ENCODE peak calls at places on chromosome 19, in seven cellular contexts. One of them, this sample, is unnamed.

GRCh38 chr19:33467851-33468250 is 53.7 kb downstream of the PEPD start:
- DNase-seq in fibroblast of lung: no peak
- DNase-seq in heart right ventricle: no peak
- DNase-seq in choroid plexus epithelial cell: no peak
- DNase-seq in naive thymus-derived CD4-positive, alpha-beta T cell: no peak
- DNase-seq in RPMI7951: no peak
- DNase-seq in stimulated activated CD8-positive, alpha-beta memory T cell treated with anti-CD3 and anti-CD28 coated beads, Interleukin-7, amount 100 ng/mL, for 1 hour: no peak
- DNase-seq in this sample: no peak

GRCh38 chr19:41641879-41642485 is 15.1 kb upstream of the CEACAM4 start:
- DNase-seq in fibroblast of lung: peak
- DNase-seq in heart right ventricle: peak
- DNase-seq in choroid plexus epithelial cell: peak
- DNase-seq in naive thymus-derived CD4-positive, alpha-beta T cell: peak
- DNase-seq in RPMI7951: peak
- DNase-seq in stimulated activated CD8-positive, alpha-beta memory T cell treated with anti-CD3 and anti-CD28 coated beads, Interleukin-7, amount 100 ng/mL, for 1 hour: peak
- DNase-seq in this sample: peak

GRCh38 chr19:13053761-13054604 is 48.7 kb downstream of the LYL1 start:
- DNase-seq in fibroblast of lung: peak
- DNase-seq in heart right ventricle: peak
- DNase-seq in choroid plexus epithelial cell: peak
- DNase-seq in naive thymus-derived CD4-positive, alpha-beta T cell: no peak
- DNase-seq in RPMI7951: peak
- DNase-seq in stimulated activated CD8-positive, alpha-beta memory T cell treated with anti-CD3 and anti-CD28 coated beads, Interleukin-7, amount 100 ng/mL, for 1 hour: no peak
- DNase-seq in this sample: peak

GRCh38 chr19:38735257-38735686 is 9.0 kb downstream of the CAPN12 start:
- DNase-seq in fibroblast of lung: no peak
- DNase-seq in heart right ventricle: peak
- DNase-seq in choroid plexus epithelial cell: no peak
- DNase-seq in naive thymus-derived CD4-positive, alpha-beta T cell: peak
- DNase-seq in RPMI7951: no peak
- DNase-seq in stimulated activated CD8-positive, alpha-beta memory T cell treated with anti-CD3 and anti-CD28 coated beads, Interleukin-7, amount 100 ng/mL, for 1 hour: no peak
- DNase-seq in this sample: no peak

GRCh38 chr19:33532859-33533455 is 11.4 kb upstream of the PEPD start:
- DNase-seq in fibroblast of lung: no peak
- DNase-seq in heart right ventricle: no peak
- DNase-seq in choroid plexus epithelial cell: no peak
- DNase-seq in naive thymus-derived CD4-positive, alpha-beta T cell: no peak
- DNase-seq in RPMI7951: no peak
- DNase-seq in stimulated activated CD8-positive, alpha-beta memory T cell treated with anti-CD3 and anti-CD28 coated beads, Interleukin-7, amount 100 ng/mL, for 1 hour: no peak
- DNase-seq in this sample: no peak

GRCh38 chr19:46603752-46604241 is 2.7 kb downstream of the CALM3 start:
- DNase-seq in fibroblast of lung: no peak
- DNase-seq in heart right ventricle: no peak
- DNase-seq in choroid plexus epithelial cell: no peak
- DNase-seq in naive thymus-derived CD4-positive, alpha-beta T cell: no peak
- DNase-seq in RPMI7951: no peak
- DNase-seq in stimulated activated CD8-positive, alpha-beta memory T cell treated with anti-CD3 and anti-CD28 coated beads, Interleukin-7, amount 100 ng/mL, for 1 hour: no peak
- DNase-seq in this sample: no peak

GRCh38 chr19:48258350-48258749 is 2.6 kb upstream of the CARD8 start:
- DNase-seq in fibroblast of lung: no peak
- DNase-seq in heart right ventricle: no peak
- DNase-seq in choroid plexus epithelial cell: no peak
- DNase-seq in naive thymus-derived CD4-positive, alpha-beta T cell: peak
- DNase-seq in RPMI7951: no peak
- DNase-seq in stimulated activated CD8-positive, alpha-beta memory T cell treated with anti-CD3 and anti-CD28 coated beads, Interleukin-7, amount 100 ng/mL, for 1 hour: no peak
- DNase-seq in this sample: peak

GRCh38 chr19:30685601-30686000 is 313.4 kb downstream of the ZNF536 start:
- DNase-seq in fibroblast of lung: no peak
- DNase-seq in heart right ventricle: no peak
- DNase-seq in choroid plexus epithelial cell: no peak
- DNase-seq in naive thymus-derived CD4-positive, alpha-beta T cell: no peak
- DNase-seq in RPMI7951: no peak
- DNase-seq in stimulated activated CD8-positive, alpha-beta memory T cell treated with anti-CD3 and anti-CD28 coated beads, Interleukin-7, amount 100 ng/mL, for 1 hour: no peak
- DNase-seq in this sample: no peak

GRCh38 chr19:58218899-58219298 is 9.8 kb upstream of the ZNF544 start:
- DNase-seq in fibroblast of lung: peak
- DNase-seq in heart right ventricle: no peak
- DNase-seq in choroid plexus epithelial cell: peak
- DNase-seq in naive thymus-derived CD4-positive, alpha-beta T cell: no peak
- DNase-seq in RPMI7951: peak
- DNase-seq in stimulated activated CD8-positive, alpha-beta memory T cell treated with anti-CD3 and anti-CD28 coated beads, Interleukin-7, amount 100 ng/mL, for 1 hour: no peak
- DNase-seq in this sample: peak

GRCh38 chr19:38665219-38665931 is 17.9 kb downstream of the ACTN4 start:
- DNase-seq in fibroblast of lung: no peak
- DNase-seq in heart right ventricle: no peak
- DNase-seq in choroid plexus epithelial cell: no peak
- DNase-seq in naive thymus-derived CD4-positive, alpha-beta T cell: no peak
- DNase-seq in RPMI7951: no peak
- DNase-seq in stimulated activated CD8-positive, alpha-beta memory T cell treated with anti-CD3 and anti-CD28 coated beads, Interleukin-7, amount 100 ng/mL, for 1 hour: no peak
- DNase-seq in this sample: no peak

GRCh38 chr19:44575116-44575700 is 38.2 kb upstream of the IGSF23 start:
- DNase-seq in fibroblast of lung: no peak
- DNase-seq in heart right ventricle: no peak
- DNase-seq in choroid plexus epithelial cell: no peak
- DNase-seq in naive thymus-derived CD4-positive, alpha-beta T cell: no peak
- DNase-seq in RPMI7951: peak
- DNase-seq in stimulated activated CD8-positive, alpha-beta memory T cell treated with anti-CD3 and anti-CD28 coated beads, Interleukin-7, amount 100 ng/mL, for 1 hour: no peak
- DNase-seq in this sample: no peak

GRCh38 chr19:6273701-6274601 is 5.8 kb downstream of the MLLT1 start:
- DNase-seq in fibroblast of lung: peak
- DNase-seq in heart right ventricle: peak
- DNase-seq in choroid plexus epithelial cell: peak
- DNase-seq in naive thymus-derived CD4-positive, alpha-beta T cell: no peak
- DNase-seq in RPMI7951: peak
- DNase-seq in stimulated activated CD8-positive, alpha-beta memory T cell treated with anti-CD3 and anti-CD28 coated beads, Interleukin-7, amount 100 ng/mL, for 1 hour: no peak
- DNase-seq in this sample: peak

GRCh38 chr19:42528354-42529247 is at the start of gene CEACAM1:
- DNase-seq in fibroblast of lung: no peak
- DNase-seq in heart right ventricle: peak
- DNase-seq in choroid plexus epithelial cell: peak
- DNase-seq in naive thymus-derived CD4-positive, alpha-beta T cell: peak
- DNase-seq in RPMI7951: no peak
- DNase-seq in stimulated activated CD8-positive, alpha-beta memory T cell treated with anti-CD3 and anti-CD28 coated beads, Interleukin-7, amount 100 ng/mL, for 1 hour: peak
- DNase-seq in this sample: peak

GRCh38 chr19:33186835-33187540 is 7.1 kb upstream of the LRP3 start:
- DNase-seq in fibroblast of lung: no peak
- DNase-seq in heart right ventricle: no peak
- DNase-seq in choroid plexus epithelial cell: no peak
- DNase-seq in naive thymus-derived CD4-positive, alpha-beta T cell: no peak
- DNase-seq in RPMI7951: no peak
- DNase-seq in stimulated activated CD8-positive, alpha-beta memory T cell treated with anti-CD3 and anti-CD28 coated beads, Interleukin-7, amount 100 ng/mL, for 1 hour: no peak
- DNase-seq in this sample: no peak

GRCh38 chr19:40806385-40807146 is 7.6 kb downstream of the EGLN2 start:
- DNase-seq in fibroblast of lung: peak
- DNase-seq in heart right ventricle: peak
- DNase-seq in choroid plexus epithelial cell: peak
- DNase-seq in naive thymus-derived CD4-positive, alpha-beta T cell: peak
- DNase-seq in RPMI7951: peak
- DNase-seq in stimulated activated CD8-positive, alpha-beta memory T cell treated with anti-CD3 and anti-CD28 coated beads, Interleukin-7, amount 100 ng/mL, for 1 hour: peak
- DNase-seq in this sample: peak

GRCh38 chr19:850221-850978 is 1.7 kb upstream of the ELANE start:
- DNase-seq in fibroblast of lung: peak
- DNase-seq in heart right ventricle: peak
- DNase-seq in choroid plexus epithelial cell: peak
- DNase-seq in naive thymus-derived CD4-positive, alpha-beta T cell: no peak
- DNase-seq in RPMI7951: peak
- DNase-seq in stimulated activated CD8-positive, alpha-beta memory T cell treated with anti-CD3 and anti-CD28 coated beads, Interleukin-7, amount 100 ng/mL, for 1 hour: no peak
- DNase-seq in this sample: no peak

GRCh38 chr19:18501832-18502231 is 20.0 kb downstream of the ELL start:
- DNase-seq in fibroblast of lung: no peak
- DNase-seq in heart right ventricle: peak
- DNase-seq in choroid plexus epithelial cell: no peak
- DNase-seq in naive thymus-derived CD4-positive, alpha-beta T cell: no peak
- DNase-seq in RPMI7951: no peak
- DNase-seq in stimulated activated CD8-positive, alpha-beta memory T cell treated with anti-CD3 and anti-CD28 coated beads, Interleukin-7, amount 100 ng/mL, for 1 hour: no peak
- DNase-seq in this sample: no peak

GRCh38 chr19:54518844-54519243 is 16.2 kb downstream of the LAIR2 start:
- DNase-seq in fibroblast of lung: no peak
- DNase-seq in heart right ventricle: peak
- DNase-seq in choroid plexus epithelial cell: no peak
- DNase-seq in naive thymus-derived CD4-positive, alpha-beta T cell: no peak
- DNase-seq in RPMI7951: peak
- DNase-seq in stimulated activated CD8-positive, alpha-beta memory T cell treated with anti-CD3 and anti-CD28 coated beads, Interleukin-7, amount 100 ng/mL, for 1 hour: no peak
- DNase-seq in this sample: peak

GRCh38 chr19:45262570-45262969 is 11.5 kb downstream of the MARK4 start:
- DNase-seq in fibroblast of lung: no peak
- DNase-seq in heart right ventricle: no peak
- DNase-seq in choroid plexus epithelial cell: no peak
- DNase-seq in naive thymus-derived CD4-positive, alpha-beta T cell: no peak
- DNase-seq in RPMI7951: no peak
- DNase-seq in stimulated activated CD8-positive, alpha-beta memory T cell treated with anti-CD3 and anti-CD28 coated beads, Interleukin-7, amount 100 ng/mL, for 1 hour: no peak
- DNase-seq in this sample: no peak

GRCh38 chr19:3617463-3617862 is 9.1 kb downstream of the CACTIN start:
- DNase-seq in fibroblast of lung: no peak
- DNase-seq in heart right ventricle: no peak
- DNase-seq in choroid plexus epithelial cell: no peak
- DNase-seq in naive thymus-derived CD4-positive, alpha-beta T cell: peak
- DNase-seq in RPMI7951: no peak
- DNase-seq in stimulated activated CD8-positive, alpha-beta memory T cell treated with anti-CD3 and anti-CD28 coated beads, Interleukin-7, amount 100 ng/mL, for 1 hour: no peak
- DNase-seq in this sample: no peak

GRCh38 chr19:6737873-6738725 is 719 bp upstream of the GPR108 start:
- DNase-seq in fibroblast of lung: peak
- DNase-seq in heart right ventricle: peak
- DNase-seq in choroid plexus epithelial cell: peak
- DNase-seq in naive thymus-derived CD4-positive, alpha-beta T cell: peak
- DNase-seq in RPMI7951: peak
- DNase-seq in stimulated activated CD8-positive, alpha-beta memory T cell treated with anti-CD3 and anti-CD28 coated beads, Interleukin-7, amount 100 ng/mL, for 1 hour: peak
- DNase-seq in this sample: peak

GRCh38 chr19:38210458-38210987 is 13.5 kb downstream of the DPF1 start:
- DNase-seq in fibroblast of lung: peak
- DNase-seq in heart right ventricle: peak
- DNase-seq in choroid plexus epithelial cell: peak
- DNase-seq in naive thymus-derived CD4-positive, alpha-beta T cell: no peak
- DNase-seq in RPMI7951: no peak
- DNase-seq in stimulated activated CD8-positive, alpha-beta memory T cell treated with anti-CD3 and anti-CD28 coated beads, Interleukin-7, amount 100 ng/mL, for 1 hour: no peak
- DNase-seq in this sample: peak

GRCh38 chr19:38740932-38741331 is 3.3 kb downstream of the CAPN12 start:
- DNase-seq in fibroblast of lung: no peak
- DNase-seq in heart right ventricle: no peak
- DNase-seq in choroid plexus epithelial cell: no peak
- DNase-seq in naive thymus-derived CD4-positive, alpha-beta T cell: no peak
- DNase-seq in RPMI7951: no peak
- DNase-seq in stimulated activated CD8-positive, alpha-beta memory T cell treated with anti-CD3 and anti-CD28 coated beads, Interleukin-7, amount 100 ng/mL, for 1 hour: no peak
- DNase-seq in this sample: no peak

GRCh38 chr19:1527650-1528309 is 3.9 kb downstream of the PLK5 start:
- DNase-seq in fibroblast of lung: no peak
- DNase-seq in heart right ventricle: no peak
- DNase-seq in choroid plexus epithelial cell: no peak
- DNase-seq in naive thymus-derived CD4-positive, alpha-beta T cell: no peak
- DNase-seq in RPMI7951: no peak
- DNase-seq in stimulated activated CD8-positive, alpha-beta memory T cell treated with anti-CD3 and anti-CD28 coated beads, Interleukin-7, amount 100 ng/mL, for 1 hour: no peak
- DNase-seq in this sample: no peak

GRCh38 chr19:50167314-50167721 is 4.2 kb upstream of the IZUMO2 start:
- DNase-seq in fibroblast of lung: no peak
- DNase-seq in heart right ventricle: no peak
- DNase-seq in choroid plexus epithelial cell: no peak
- DNase-seq in naive thymus-derived CD4-positive, alpha-beta T cell: no peak
- DNase-seq in RPMI7951: no peak
- DNase-seq in stimulated activated CD8-positive, alpha-beta memory T cell treated with anti-CD3 and anti-CD28 coated beads, Interleukin-7, amount 100 ng/mL, for 1 hour: no peak
- DNase-seq in this sample: peak

GRCh38 chr19:48554385-48555091 is 2.6 kb downstream of the SULT2B1 start:
- DNase-seq in fibroblast of lung: no peak
- DNase-seq in heart right ventricle: no peak
- DNase-seq in choroid plexus epithelial cell: no peak
- DNase-seq in naive thymus-derived CD4-positive, alpha-beta T cell: no peak
- DNase-seq in RPMI7951: peak
- DNase-seq in stimulated activated CD8-positive, alpha-beta memory T cell treated with anti-CD3 and anti-CD28 coated beads, Interleukin-7, amount 100 ng/mL, for 1 hour: no peak
- DNase-seq in this sample: no peak

GRCh38 chr19:2854849-2855248 is 12.3 kb upstream of the ZNF556 start:
- DNase-seq in fibroblast of lung: no peak
- DNase-seq in heart right ventricle: no peak
- DNase-seq in choroid plexus epithelial cell: no peak
- DNase-seq in naive thymus-derived CD4-positive, alpha-beta T cell: no peak
- DNase-seq in RPMI7951: no peak
- DNase-seq in stimulated activated CD8-positive, alpha-beta memory T cell treated with anti-CD3 and anti-CD28 coated beads, Interleukin-7, amount 100 ng/mL, for 1 hour: no peak
- DNase-seq in this sample: no peak

GRCh38 chr19:54324071-54324470 is 11.1 kb upstream of the LILRA5 start:
- DNase-seq in fibroblast of lung: no peak
- DNase-seq in heart right ventricle: no peak
- DNase-seq in choroid plexus epithelial cell: no peak
- DNase-seq in naive thymus-derived CD4-positive, alpha-beta T cell: no peak
- DNase-seq in RPMI7951: no peak
- DNase-seq in stimulated activated CD8-positive, alpha-beta memory T cell treated with anti-CD3 and anti-CD28 coated beads, Interleukin-7, amount 100 ng/mL, for 1 hour: no peak
- DNase-seq in this sample: no peak

GRCh38 chr19:39166571-39167391 is 30.0 kb upstream of the NCCRP1 start:
- DNase-seq in fibroblast of lung: peak
- DNase-seq in heart right ventricle: peak
- DNase-seq in choroid plexus epithelial cell: no peak
- DNase-seq in naive thymus-derived CD4-positive, alpha-beta T cell: no peak
- DNase-seq in RPMI7951: no peak
- DNase-seq in stimulated activated CD8-positive, alpha-beta memory T cell treated with anti-CD3 and anti-CD28 coated beads, Interleukin-7, amount 100 ng/mL, for 1 hour: no peak
- DNase-seq in this sample: peak

GRCh38 chr19:47663911-47664771 is 49.1 kb upstream of the EHD2 start:
- DNase-seq in fibroblast of lung: peak
- DNase-seq in heart right ventricle: peak
- DNase-seq in choroid plexus epithelial cell: peak
- DNase-seq in naive thymus-derived CD4-positive, alpha-beta T cell: no peak
- DNase-seq in RPMI7951: peak
- DNase-seq in stimulated activated CD8-positive, alpha-beta memory T cell treated with anti-CD3 and anti-CD28 coated beads, Interleukin-7, amount 100 ng/mL, for 1 hour: no peak
- DNase-seq in this sample: peak

GRCh38 chr19:50449236-50449899 is 16.7 kb downstream of the MYBPC2 start:
- DNase-seq in fibroblast of lung: no peak
- DNase-seq in heart right ventricle: no peak
- DNase-seq in choroid plexus epithelial cell: no peak
- DNase-seq in naive thymus-derived CD4-positive, alpha-beta T cell: no peak
- DNase-seq in RPMI7951: peak
- DNase-seq in stimulated activated CD8-positive, alpha-beta memory T cell treated with anti-CD3 and anti-CD28 coated beads, Interleukin-7, amount 100 ng/mL, for 1 hour: no peak
- DNase-seq in this sample: no peak

GRCh38 chr19:33098023-33098652 is 17.2 kb downstream of the GPATCH1 start:
- DNase-seq in fibroblast of lung: no peak
- DNase-seq in heart right ventricle: no peak
- DNase-seq in choroid plexus epithelial cell: peak
- DNase-seq in naive thymus-derived CD4-positive, alpha-beta T cell: no peak
- DNase-seq in RPMI7951: peak
- DNase-seq in stimulated activated CD8-positive, alpha-beta memory T cell treated with anti-CD3 and anti-CD28 coated beads, Interleukin-7, amount 100 ng/mL, for 1 hour: no peak
- DNase-seq in this sample: no peak

GRCh38 chr19:10927691-10928562 is 512 bp downstream of the YIPF2 start:
- DNase-seq in fibroblast of lung: no peak
- DNase-seq in heart right ventricle: no peak
- DNase-seq in choroid plexus epithelial cell: no peak
- DNase-seq in naive thymus-derived CD4-positive, alpha-beta T cell: peak
- DNase-seq in RPMI7951: no peak
- DNase-seq in stimulated activated CD8-positive, alpha-beta memory T cell treated with anti-CD3 and anti-CD28 coated beads, Interleukin-7, amount 100 ng/mL, for 1 hour: no peak
- DNase-seq in this sample: no peak

GRCh38 chr19:16330368-16330801 is 5.8 kb downstream of the KLF2 start:
- DNase-seq in fibroblast of lung: peak
- DNase-seq in heart right ventricle: peak
- DNase-seq in choroid plexus epithelial cell: peak
- DNase-seq in naive thymus-derived CD4-positive, alpha-beta T cell: peak
- DNase-seq in RPMI7951: peak
- DNase-seq in stimulated activated CD8-positive, alpha-beta memory T cell treated with anti-CD3 and anti-CD28 coated beads, Interleukin-7, amount 100 ng/mL, for 1 hour: peak
- DNase-seq in this sample: peak

GRCh38 chr19:1237754-1238372 is at the start of gene CBARP:
- DNase-seq in fibroblast of lung: no peak
- DNase-seq in heart right ventricle: no peak
- DNase-seq in choroid plexus epithelial cell: peak
- DNase-seq in naive thymus-derived CD4-positive, alpha-beta T cell: no peak
- DNase-seq in RPMI7951: no peak
- DNase-seq in stimulated activated CD8-positive, alpha-beta memory T cell treated with anti-CD3 and anti-CD28 coated beads, Interleukin-7, amount 100 ng/mL, for 1 hour: no peak
- DNase-seq in this sample: no peak

GRCh38 chr19:16051254-16052025 is 24.9 kb upstream of the TPM4 start:
- DNase-seq in fibroblast of lung: peak
- DNase-seq in heart right ventricle: no peak
- DNase-seq in choroid plexus epithelial cell: peak
- DNase-seq in naive thymus-derived CD4-positive, alpha-beta T cell: peak
- DNase-seq in RPMI7951: peak
- DNase-seq in stimulated activated CD8-positive, alpha-beta memory T cell treated with anti-CD3 and anti-CD28 coated beads, Interleukin-7, amount 100 ng/mL, for 1 hour: no peak
- DNase-seq in this sample: peak

GRCh38 chr19:18292810-18293641 is 11.6 kb upstream of the JUND start:
- DNase-seq in fibroblast of lung: peak
- DNase-seq in heart right ventricle: peak
- DNase-seq in choroid plexus epithelial cell: peak
- DNase-seq in naive thymus-derived CD4-positive, alpha-beta T cell: no peak
- DNase-seq in RPMI7951: peak
- DNase-seq in stimulated activated CD8-positive, alpha-beta memory T cell treated with anti-CD3 and anti-CD28 coated beads, Interleukin-7, amount 100 ng/mL, for 1 hour: no peak
- DNase-seq in this sample: peak

This sample was measured in lung microvascular endothelial cell.